ENCODE peak calls at places on chromosomes 6 and 20, in five cellular contexts. B is K562, F is IMR-90, E is GM12878, Z is SK-N-SH. A is an unnamed sample.

GRCh38 chr20:62063981-62064787 is 1.5 kb downstream of the TAF4 start:
- DNase-seq in B (no peak), F (no peak), E (no peak), Z (peak), A (no peak)

GRCh38 chr6:112571886-112572285 is 224.8 kb downstream of the RFPL4B start:
- DNase-seq in B (no peak), F (peak), E (no peak), Z (no peak), A (no peak)

GRCh38 chr20:50580016-50580747 is 70.0 kb downstream of the PTPN1 start:
- DNase-seq in B (peak), F (peak), E (no peak), Z (peak), A (peak)

GRCh38 chr6:35717449-35718353 is 19.1 kb upstream of the ARMC12 start:
- DNase-seq in B (no peak), F (no peak), E (no peak), Z (no peak), A (no peak)

GRCh38 chr6:80454197-80454596 is 347.7 kb downstream of the BCKDHB start:
- DNase-seq in B (no peak), F (peak), E (peak), Z (no peak), A (no peak)

GRCh38 chr20:25248501-25249172 is 752 bp downstream of the PYGB start:
- DNase-seq in B (peak), F (peak), E (no peak), Z (peak), A (peak)

GRCh38 chr6:30720738-30721197 is 616 bp downstream of the TUBB start:
- DNase-seq in B (peak), F (peak), E (no peak), Z (peak), A (no peak)

GRCh38 chr20:41782730-41783406 is 164.7 kb upstream of the CHD6 start:
- DNase-seq in B (no peak), F (no peak), E (no peak), Z (no peak), A (no peak)

GRCh38 chr20:2244523-2244922 is 51.3 kb upstream of the TGM3 start:
- DNase-seq in B (no peak), F (no peak), E (no peak), Z (no peak), A (no peak)

GRCh38 chr20:56359212-56360132 is 698 bp downstream of the FAM210B start:
- DNase-seq in B (peak), F (peak), E (no peak), Z (peak), A (peak)

GRCh38 chr6:140445474-140446004 is 1071.1 kb upstream of the CITED2 start:
- DNase-seq in B (no peak), F (peak), E (no peak), Z (no peak), A (no peak)

DNA sequence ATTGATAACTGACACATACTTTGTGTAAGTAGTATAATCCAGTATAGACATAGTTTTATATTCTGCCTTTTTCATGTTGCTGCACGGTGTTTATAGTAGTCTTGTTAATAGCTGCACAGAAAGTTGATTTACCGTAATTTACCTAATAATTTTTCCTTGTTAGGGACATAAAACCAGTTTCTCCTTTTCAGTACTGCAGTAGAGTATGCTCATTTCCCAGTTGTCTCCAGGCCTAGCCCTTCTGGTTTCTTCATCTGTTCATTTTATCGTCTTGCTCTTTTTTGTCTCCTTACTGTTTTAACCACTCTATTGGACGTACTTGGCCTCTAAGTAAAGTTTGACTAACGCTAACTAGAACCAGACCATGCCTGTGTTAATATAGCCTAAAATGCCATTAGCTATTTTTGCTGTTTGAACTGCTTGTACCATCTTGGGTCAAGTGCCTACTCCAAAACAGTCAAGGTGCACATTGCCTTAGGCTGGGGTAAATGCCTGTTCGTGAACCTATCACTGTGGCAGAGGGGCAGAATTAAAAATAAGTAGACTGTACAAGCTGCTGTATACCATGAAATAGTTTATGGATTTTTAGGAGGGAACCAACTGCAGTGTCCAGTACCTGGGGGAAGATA is 34.8 kb downstream of the CDS2 start:
- DNase-seq in B (no peak), F (no peak), E (no peak), Z (no peak), A (no peak)
- TF ChIP-seq RCOR1 in B (no peak), F (no peak), E (no peak), Z (no peak), A (no peak)

GRCh38 chr6:167702241-167702827 is 124.4 kb upstream of the AFDN start:
- DNase-seq in B (no peak), F (no peak), E (no peak), Z (no peak), A (no peak)
- H3K4me3 ChIP-seq in B (no peak), F (no peak), E (no peak), Z (no peak), A (no peak)

DNA sequence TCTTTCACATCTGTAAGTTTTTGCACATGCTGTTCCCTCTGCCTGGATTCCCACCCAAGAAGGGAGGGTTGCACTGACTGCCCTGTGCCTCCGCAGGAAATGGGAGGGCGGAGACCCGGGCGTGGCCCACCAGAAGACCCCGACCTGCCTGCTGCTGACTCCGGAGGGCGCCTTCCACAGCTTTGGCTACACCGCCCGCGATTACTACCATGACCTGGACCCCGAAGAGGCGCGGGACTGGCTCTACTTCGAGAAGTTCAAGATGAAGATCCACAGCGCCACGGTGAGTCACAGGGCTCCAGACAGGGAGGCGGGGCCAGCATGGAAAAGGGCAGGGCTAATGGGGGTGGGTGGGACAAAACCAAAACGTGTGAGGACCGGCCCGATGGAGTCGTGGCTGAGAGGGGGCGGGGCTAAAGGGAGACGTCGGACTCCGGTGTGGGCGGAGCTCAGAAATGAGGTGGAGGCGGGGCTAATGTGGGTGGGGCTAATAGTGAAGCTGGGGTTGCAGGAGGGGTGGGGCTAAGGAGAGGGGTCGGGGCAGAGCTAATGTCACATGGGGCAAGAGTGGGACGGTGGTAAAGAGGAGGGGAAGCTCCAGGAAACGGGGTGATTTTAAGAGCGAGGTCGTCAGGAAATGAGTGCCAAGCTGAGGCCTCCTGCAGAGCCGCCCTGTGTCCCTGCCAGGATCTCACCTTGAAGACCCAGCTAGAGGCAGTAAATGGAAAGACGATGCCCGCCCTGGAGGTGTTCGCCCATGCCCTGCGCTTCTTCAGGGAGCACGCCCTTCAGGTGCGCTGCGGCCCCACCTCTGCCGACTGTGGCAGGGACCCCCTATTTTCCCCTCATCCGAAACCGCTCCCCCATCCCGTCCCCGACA is 12.6 kb downstream of the HSPA12B start:
- DNase-seq in B (peak), F (no peak), E (no peak), Z (peak), A (peak)
- TF ChIP-seq RCOR1 in B (no peak), F (no peak), E (no peak), Z (no peak), A (no peak)

GRCh38 chr20:36470482-36471062 is 70.7 kb upstream of the MYL9 start:
- DNase-seq in B (no peak), F (no peak), E (no peak), Z (no peak), A (no peak)
- H3K4me3 ChIP-seq in B (no peak), F (no peak), E (peak), Z (no peak), A (no peak)

DNA sequence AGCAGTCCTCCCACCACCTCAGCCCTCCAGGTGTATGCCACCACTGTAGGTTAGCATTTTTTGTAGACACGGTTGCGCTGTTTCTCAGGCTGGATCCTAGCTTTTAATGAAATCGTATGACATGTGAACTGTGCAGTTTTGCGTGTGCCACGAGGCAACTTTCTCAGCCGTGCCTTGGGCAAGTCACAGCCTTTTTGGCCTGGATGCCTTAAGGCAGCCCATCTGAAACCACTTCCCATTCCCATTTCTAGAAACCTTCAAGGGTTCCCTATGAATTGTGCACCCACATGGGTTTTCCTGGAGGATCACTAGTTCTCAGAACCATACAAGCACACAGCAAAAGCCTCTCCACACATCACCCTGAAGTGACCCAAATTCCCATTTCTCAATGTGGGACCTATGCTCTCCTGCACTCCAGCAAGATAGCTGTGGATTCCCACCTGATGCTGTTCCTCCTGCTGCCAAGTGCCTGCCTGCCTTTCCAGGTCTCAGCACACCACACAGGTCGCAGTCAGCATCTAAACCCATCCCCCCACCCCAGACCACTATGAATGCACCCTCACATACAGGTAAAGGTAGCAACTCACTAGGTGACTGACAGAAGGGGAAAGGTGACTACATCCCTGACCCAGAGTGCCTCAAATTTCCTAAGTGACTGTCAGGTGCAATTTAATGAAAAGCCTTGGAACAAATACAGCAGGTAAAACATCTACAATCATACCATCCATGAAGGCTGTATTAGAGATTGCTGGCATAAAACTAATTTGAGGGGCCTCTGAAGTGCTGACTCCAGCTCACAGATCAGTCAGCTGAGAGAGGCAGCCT is 28.8 kb downstream of the SNX5 start:
- DNase-seq in B (no peak), F (no peak), E (no peak), Z (no peak), A (no peak)
- TF ChIP-seq RCOR1 in B (no peak), F (no peak), E (no peak), Z (no peak), A (no peak)

GRCh38 chr6:98601697-98602096 is 232.7 kb upstream of the POU3F2 start:
- DNase-seq in B (no peak), F (no peak), E (no peak), Z (no peak), A (no peak)
- H3K4me3 ChIP-seq in B (no peak), F (no peak), E (no peak), Z (no peak), A (no peak)

DNA sequence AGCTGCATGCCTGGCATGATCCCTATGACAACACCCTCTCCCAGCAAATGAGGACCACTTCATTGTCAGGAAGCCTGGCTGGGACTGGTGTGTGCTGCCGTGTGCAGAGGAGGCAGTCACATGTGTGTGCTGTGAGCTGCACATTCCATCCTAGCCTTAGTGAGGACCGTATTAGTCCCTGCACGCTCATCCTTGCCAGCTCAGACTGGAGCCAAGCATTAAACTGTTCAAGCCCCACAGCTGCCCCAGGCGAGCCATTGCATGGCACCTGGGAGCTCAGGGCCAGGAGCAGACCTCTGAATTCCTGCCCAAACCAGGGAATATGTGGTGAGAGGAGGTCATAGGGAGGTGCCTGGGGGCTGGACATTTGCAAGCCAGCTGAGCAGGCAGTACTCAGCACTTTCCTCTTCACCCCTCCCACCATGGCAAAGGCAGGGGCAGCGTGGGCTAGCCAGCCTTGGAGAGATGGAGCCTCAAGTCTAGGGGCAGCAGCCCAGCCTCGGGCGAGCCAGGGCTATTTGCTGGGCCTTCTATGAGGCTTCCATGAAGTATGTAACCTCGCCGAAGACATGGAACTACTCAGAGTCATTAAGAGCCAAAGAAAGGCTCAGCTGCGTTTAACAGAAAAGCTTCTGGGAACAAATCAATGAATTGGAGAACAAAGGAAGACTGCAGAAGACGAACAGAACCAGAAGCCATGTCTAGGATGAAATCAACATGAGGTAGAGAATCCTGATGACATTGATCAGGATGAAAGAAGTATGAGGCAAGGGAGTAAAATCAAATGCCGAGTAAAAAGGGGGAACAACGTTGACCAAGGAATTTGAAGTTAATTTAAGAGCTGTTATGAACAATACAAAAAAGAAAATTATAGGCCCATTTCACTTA is 8.6 kb upstream of the CCN5 start:
- DNase-seq in B (no peak), F (peak), E (no peak), Z (no peak), A (no peak)
- TF ChIP-seq RCOR1 in B (no peak), F (no peak), E (no peak), Z (no peak), A (no peak)

A was measured in A549.